ENCODE peak calls at places on chromosomes 3 and 15, in nine cellular contexts. X is prostate gland, N is upper lobe of right lung, I is adrenal gland, E is lower leg skin, O is endothelial cell, G is HFFc6, B is HepG2, W is heart left ventricle. D is an unnamed sample.

GRCh38 chr3:185760550-185760949 is 64.3 kb downstream of the IGF2BP2 start:
- DNase-seq in G (no peak), X (no peak), I (no peak), W (no peak), E (no peak), N (no peak), O (no peak), B (no peak), D (no peak)

GRCh38 chr15:71139264-71139663 is 24.0 kb downstream of the THSD4 start:
- DNase-seq in O (no peak), E (no peak), W (no peak), G (no peak), B (no peak), I (no peak), N (no peak), X (no peak), D (no peak)

GRCh38 chr15:77822631-77823230 is 190.0 kb upstream of the LINGO1 start:
- DNase-seq in W (no peak), N (no peak), B (no peak), O (no peak), G (no peak), X (no peak), E (no peak), I (no peak), D (no peak)

GRCh38 chr15:35540885-35541284 is 5.1 kb downstream of the DPH6 start:
- DNase-seq in I (no peak), X (no peak), W (no peak), G (peak), N (no peak), E (no peak), O (no peak), B (no peak), D (no peak)

GRCh38 chr3:129597792-129598381 is 8.6 kb downstream of the PLXND1 start:
- DNase-seq in E (no peak), X (no peak), G (peak), O (no peak), W (no peak), N (no peak), B (no peak), I (no peak), D (no peak)

GRCh38 chr3:171936231-171936841 is 93.2 kb downstream of the TMEM212 start:
- DNase-seq in B (no peak), W (no peak), N (no peak), X (no peak), E (no peak), G (peak), I (peak), O (no peak), D (no peak)

GRCh38 chr15:40281057-40281850 is 1.6 kb downstream of the ANKRD63 start:
- DNase-seq in N (no peak), O (no peak), I (no peak), G (no peak), B (no peak), X (no peak), W (no peak), E (no peak), D (no peak)

GRCh38 chr3:36817806-36818205 is 53.5 kb upstream of the DCLK3 start:
- DNase-seq in E (no peak), I (no peak), W (no peak), G (no peak), N (no peak), B (no peak), O (no peak), X (no peak), D (no peak)

GRCh38 chr3:130846181-130846580 is 47.7 kb upstream of the ATP2C1 start:
- DNase-seq in N (no peak), I (no peak), B (no peak), W (no peak), E (no peak), G (no peak), O (no peak), X (no peak), D (no peak)

GRCh38 chr3:23888617-23889228 is 28.1 kb downstream of the NKIRAS1 start:
- DNase-seq in B (peak), E (no peak), O (no peak), W (no peak), G (peak), I (peak), X (no peak), N (no peak), D (no peak)

GRCh38 chr3:197793246-197793645 is 2.2 kb downstream of the LRCH3 start:
- DNase-seq in G (peak), W (no peak), B (no peak), O (no peak), I (no peak), N (no peak), X (no peak), E (no peak), D (no peak)

GRCh38 chr3:22671848-22672247 is 531.3 kb upstream of the UBE2E2 start:
- DNase-seq in N (no peak), G (no peak), E (no peak), I (no peak), X (no peak), W (no peak), B (no peak), O (no peak), D (no peak)
- TF ChIP-seq CTCF in N (no peak), G (no peak), E (no peak), I (no peak), X (no peak), W (no peak), B (no peak), O (no peak), D (no peak)

DNA sequence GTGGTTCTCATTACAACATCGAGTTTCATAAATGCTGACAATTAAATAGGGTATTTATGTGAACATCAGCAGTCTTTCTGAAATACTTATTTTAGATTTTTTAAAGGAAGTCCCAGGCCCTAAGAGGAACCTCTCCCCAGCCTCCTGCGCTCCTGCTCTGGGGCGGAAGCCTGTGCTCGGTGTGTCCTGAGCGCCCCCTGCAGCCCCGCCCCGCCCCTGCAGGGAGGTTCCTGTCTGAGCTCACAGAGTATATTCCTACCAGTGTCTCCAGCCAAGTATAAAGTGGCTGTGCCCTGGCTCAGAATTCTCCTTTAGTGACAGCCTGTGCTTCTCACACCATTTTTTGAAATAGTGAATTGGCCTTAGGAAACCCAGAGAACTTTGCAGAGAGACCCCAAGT is 567.9 kb downstream of the GOLGA6L6 start:
- DNase-seq in E (no peak), B (no peak), X (no peak), I (no peak), W (no peak), G (no peak), N (no peak), O (no peak), D (no peak)
- TF ChIP-seq CTCF in E (no peak), B (peak), X (no peak), I (no peak), W (no peak), G (no peak), N (no peak), O (no peak), D (no peak)

GRCh38 chr15:67945131-67945530 is 105.3 kb upstream of the RNU6-1 start:
- DNase-seq in B (no peak), X (no peak), N (no peak), I (no peak), W (no peak), G (no peak), E (no peak), O (no peak), D (no peak)

GRCh38 chr15:67947254-67948039 is 106.7 kb upstream of the PIAS1 start:
- DNase-seq in I (no peak), E (no peak), X (no peak), N (no peak), O (no peak), G (no peak), W (no peak), B (peak), D (no peak)

GRCh38 chr15:67945951-67946700 is 106.3 kb upstream of the RNU6-1 start:
- DNase-seq in E (no peak), I (no peak), B (peak), X (peak), G (peak), O (peak), N (no peak), W (peak), D (no peak)

GRCh38 chr15:67946701-67947100 is 106.9 kb upstream of the RNU6-1 start:
- DNase-seq in I (no peak), E (no peak), W (no peak), G (no peak), B (no peak), O (no peak), N (no peak), X (no peak), D (no peak)

DNA sequence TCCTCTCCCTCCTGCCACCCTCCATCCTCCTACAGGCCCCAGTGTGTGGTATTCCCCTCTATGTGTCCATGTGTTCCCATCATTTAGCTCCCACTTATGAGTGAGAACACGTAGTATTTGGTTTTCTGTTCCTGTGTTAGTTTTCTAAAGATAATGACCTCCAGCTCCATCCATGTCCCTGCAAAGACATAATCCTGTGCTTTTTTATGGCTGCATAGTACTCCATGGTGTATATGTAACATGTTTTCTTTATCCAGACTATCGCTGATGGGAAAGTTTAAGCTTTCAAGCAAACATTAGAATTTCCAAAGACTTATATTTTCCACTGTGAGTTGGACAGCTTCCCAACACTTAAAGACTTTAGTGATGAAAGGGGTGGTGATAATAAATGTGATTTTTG is 105.9 kb upstream of the PIAS1 start:
- DNase-seq in O (no peak), I (no peak), X (no peak), B (no peak), W (no peak), E (no peak), G (no peak), N (no peak), D (no peak)
- TF ChIP-seq CTCF in O (no peak), I (no peak), X (no peak), B (no peak), W (no peak), E (no peak), G (no peak), N (no peak), D (no peak)

DNA sequence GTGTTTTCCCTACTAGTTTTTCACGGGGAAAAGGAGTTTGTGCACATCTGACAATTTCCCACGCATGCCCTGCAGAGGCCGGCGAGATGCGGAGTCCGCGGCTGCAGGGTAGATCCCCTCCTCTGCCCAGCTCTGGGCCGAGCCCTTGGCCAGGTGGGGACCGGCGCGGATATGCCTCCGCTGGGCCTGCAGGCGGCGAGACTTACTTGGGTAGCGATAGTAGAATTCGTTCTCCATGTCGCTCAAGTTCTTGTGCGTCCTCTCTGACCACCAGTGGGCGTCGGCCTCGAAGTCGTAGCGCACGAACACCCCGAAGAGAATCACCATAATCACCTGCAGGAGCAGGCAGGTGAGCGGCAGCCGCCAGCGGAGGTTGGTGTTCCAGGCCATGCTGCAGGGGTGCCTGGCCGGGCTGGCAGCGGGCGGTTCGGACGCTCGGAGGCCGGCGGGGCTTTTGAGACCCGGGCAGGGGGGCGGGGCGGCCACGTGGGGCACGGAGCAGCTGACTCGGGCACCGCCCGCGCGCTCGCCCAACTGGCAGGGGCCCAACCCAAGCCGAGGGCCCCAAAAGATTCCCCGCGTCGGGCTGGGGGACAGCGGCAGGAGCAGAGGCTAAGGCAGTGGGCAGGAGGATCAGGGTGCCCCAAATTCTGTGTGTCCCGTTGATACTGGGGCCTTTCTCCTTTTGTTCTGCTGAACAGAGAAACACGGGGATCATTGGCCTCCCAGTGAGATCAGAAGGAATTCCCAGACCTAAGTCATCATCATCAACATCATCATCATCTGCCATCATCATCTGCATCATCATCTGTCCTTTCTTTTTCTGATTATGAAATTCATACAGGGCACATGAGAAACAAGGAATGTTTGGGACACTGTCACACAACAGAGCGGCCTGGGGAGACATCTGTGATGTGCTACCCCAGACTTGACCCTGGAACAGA is at the start of gene RHCG:
- DNase-seq in X (no peak), O (peak), G (no peak), B (peak), E (no peak), W (no peak), I (peak), N (no peak), D (no peak)
- TF ChIP-seq CTCF in X (no peak), O (peak), G (peak), B (peak), E (no peak), W (no peak), I (no peak), N (no peak), D (peak)

DNA sequence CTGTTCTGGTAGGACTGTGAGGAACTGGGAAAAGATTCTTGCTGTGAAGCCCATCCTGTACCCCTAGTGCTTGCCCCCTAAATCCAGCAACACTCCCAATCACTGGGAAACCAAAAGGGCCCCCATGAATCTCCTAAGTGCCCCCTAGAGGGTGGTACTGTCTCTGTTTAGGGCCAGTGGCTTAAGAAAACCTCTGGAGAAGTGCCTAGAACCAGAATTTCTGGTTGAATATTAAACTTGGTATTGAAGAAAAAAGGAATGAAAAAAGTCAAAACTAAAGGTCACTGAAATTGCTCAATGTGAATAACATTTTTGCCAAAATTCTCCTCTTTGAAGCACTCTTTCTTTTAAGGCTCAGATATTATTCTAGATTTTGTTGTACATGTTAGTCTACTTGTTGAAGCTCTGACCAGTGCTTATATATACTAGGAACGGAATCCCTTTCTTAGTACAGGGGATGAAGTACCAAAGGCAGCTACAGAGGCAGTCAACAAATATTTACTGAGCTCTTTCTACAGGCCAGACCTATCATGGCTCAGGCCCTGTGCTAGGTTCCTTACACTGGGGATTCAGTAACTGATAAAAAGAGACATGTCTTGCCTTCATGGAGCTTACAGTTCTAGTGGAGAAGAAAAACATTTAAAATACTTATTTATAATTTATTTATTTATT is 138.8 kb downstream of the MYLK start:
- DNase-seq in I (no peak), N (no peak), O (no peak), G (no peak), W (no peak), X (no peak), E (no peak), B (peak), D (no peak)
- TF ChIP-seq CTCF in I (no peak), N (peak), O (no peak), G (peak), W (no peak), X (no peak), E (no peak), B (peak), D (no peak)

DNA sequence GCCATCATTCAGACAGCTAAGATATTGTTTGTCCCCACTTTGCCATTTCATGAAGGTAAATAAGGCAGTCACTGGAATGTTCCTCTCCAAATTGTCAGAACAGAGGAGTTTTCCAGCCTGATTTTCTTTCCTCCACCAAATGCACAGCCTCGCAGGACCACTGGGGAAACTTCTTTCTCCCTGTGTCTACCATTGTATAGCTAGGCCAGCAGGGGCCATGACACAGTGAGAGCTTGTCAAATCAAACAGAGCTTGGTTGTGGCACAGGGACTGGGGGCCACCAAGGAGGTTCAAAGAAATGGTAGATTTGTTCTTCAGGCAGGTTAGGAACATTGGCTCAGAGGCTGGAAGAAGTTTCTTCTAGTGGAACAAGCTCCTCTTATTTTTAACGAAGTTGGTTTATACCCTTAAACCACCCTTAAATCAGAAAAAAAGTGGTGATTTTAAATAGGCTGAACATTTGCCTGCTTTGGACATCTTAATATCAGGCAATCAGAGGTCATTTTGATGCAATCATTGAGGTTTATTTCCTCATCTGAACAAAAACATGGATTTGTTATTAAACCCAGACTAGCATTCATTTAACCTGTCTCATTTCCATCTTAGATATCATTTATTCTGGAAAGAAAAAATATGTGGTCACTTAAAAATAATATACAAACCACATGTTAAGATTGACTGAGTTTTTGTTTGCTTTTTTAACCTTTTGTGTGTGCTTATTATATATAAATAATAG is 105.5 kb downstream of the GTPBP8 start:
- DNase-seq in B (no peak), I (no peak), W (no peak), E (no peak), G (no peak), N (no peak), X (no peak), O (no peak), D (no peak)
- TF ChIP-seq CTCF in B (no peak), I (no peak), W (no peak), E (no peak), G (no peak), N (no peak), X (no peak), O (no peak), D (no peak)

GRCh38 chr15:50124557-50125080 is 5.6 kb upstream of the ATP8B4 start:
- DNase-seq in W (no peak), N (no peak), B (no peak), I (no peak), E (no peak), O (no peak), G (no peak), X (no peak), D (no peak)

GRCh38 chr15:50126072-50126471 is 7.0 kb upstream of the ATP8B4 start:
- DNase-seq in N (no peak), I (no peak), E (no peak), G (no peak), W (no peak), O (no peak), B (no peak), X (no peak), D (no peak)

GRCh38 chr15:50123861-50124556 is 5.0 kb upstream of the ATP8B4 start:
- DNase-seq in X (no peak), B (no peak), E (no peak), W (no peak), I (no peak), N (no peak), O (no peak), G (no peak), D (no peak)

GRCh38 chr15:50128266-50128665 is 9.2 kb upstream of the ATP8B4 start:
- DNase-seq in W (peak), G (peak), X (no peak), E (peak), B (no peak), I (peak), O (no peak), N (no peak), D (peak)

DNA sequence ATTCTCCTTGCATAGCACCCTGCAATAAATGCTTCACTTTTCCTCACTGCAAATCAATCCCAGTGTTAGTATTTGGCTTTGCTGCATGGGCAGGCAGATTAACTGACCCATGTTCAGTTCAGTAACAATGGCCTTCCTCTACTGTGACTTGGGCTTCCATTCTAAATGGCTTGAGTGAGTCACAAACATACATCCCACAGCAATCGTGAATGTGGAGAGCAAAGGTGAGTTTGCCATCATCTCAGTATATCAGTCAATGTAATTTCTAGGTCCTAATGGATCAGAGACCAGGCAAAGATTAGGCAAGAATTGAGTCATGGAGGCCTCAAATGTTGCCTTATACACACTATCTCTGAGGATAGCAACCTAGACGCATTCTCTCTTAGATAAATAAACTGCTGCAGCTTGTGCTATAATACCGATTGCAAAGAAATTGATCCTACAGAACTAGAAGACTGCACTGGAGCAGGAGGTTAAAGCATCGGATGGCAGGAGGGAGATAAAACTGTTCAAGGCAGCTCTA is 8.3 kb upstream of the ATP8B4 start:
- DNase-seq in W (no peak), X (no peak), E (no peak), G (no peak), B (peak), I (no peak), N (no peak), O (no peak), D (no peak)
- TF ChIP-seq CTCF in W (no peak), X (no peak), E (no peak), G (no peak), B (no peak), I (no peak), N (no peak), O (no peak), D (no peak)